ENCODE peak calls at places on chromosomes 4 and X, in five cellular contexts. X is transverse colon, D is lower lobe of right lung, V is fibroblast of lung, G is ovary. N is an unnamed sample.

GRCh38 chrX:139156356-139156755 is 374.2 kb upstream of the F9 start:
- DNase-seq in X (no peak), G (no peak), D (no peak), V (no peak), N (no peak)

GRCh38 chrX:110420771-110421498 is 62.3 kb downstream of the RTL9 start:
- DNase-seq in V (peak; percentile 21), X (no peak), D (no peak), G (no peak), N (no peak)

GRCh38 chrX:19410259-19410658 is 66.5 kb downstream of the PDHA1 start:
- DNase-seq in V (no peak), D (no peak), G (no peak), X (no peak), N (no peak)

GRCh38 chr4:73133784-73134183 is 64.3 kb upstream of the COX18 start:
- DNase-seq in X (no peak), G (no peak), V (no peak), D (no peak), N (no peak)

GRCh38 chr4:128861856-128862518 is 52.5 kb downstream of the JADE1 start:
- DNase-seq in X (no peak), G (no peak), V (no peak), D (peak; percentile 58), N (no peak)

GRCh38 chrX:136065044-136065671 is 79.9 kb downstream of the SLC9A6 start:
- DNase-seq in G (no peak), X (no peak), D (peak; percentile 50), V (peak; percentile 65), N (peak; percentile 3)

GRCh38 chr4:187174749-187175148 is 451.1 kb upstream of the FAT1 start:
- DNase-seq in V (no peak), X (peak; percentile 42), D (no peak), G (no peak), N (no peak)

GRCh38 chrX:119206203-119206602 is 29.9 kb upstream of the PGRMC1 start:
- DNase-seq in V (no peak), D (no peak), X (no peak), G (no peak), N (no peak)

GRCh38 chrX:47200385-47201150 is 6.9 kb downstream of the UBA1 start:
- DNase-seq in X (peak; percentile 55), D (no peak), G (no peak), V (peak; percentile 83), N (peak; percentile 77)

GRCh38 chr4:39591290-39591689 is 47.4 kb downstream of the SMIM14 start:
- DNase-seq in X (peak; percentile 35), D (no peak), G (no peak), V (no peak), N (no peak)

GRCh38 chrX:46582964-46583363 is 9.4 kb downstream of the CHST7 start:
- DNase-seq in G (no peak), X (no peak), D (no peak), V (peak; percentile 93), N (peak; percentile 36)

GRCh38 chrX:24838624-24839023 is 144.9 kb downstream of the POLA1 start:
- DNase-seq in G (no peak), V (peak; percentile 23), D (no peak), X (no peak), N (no peak)

DNA sequence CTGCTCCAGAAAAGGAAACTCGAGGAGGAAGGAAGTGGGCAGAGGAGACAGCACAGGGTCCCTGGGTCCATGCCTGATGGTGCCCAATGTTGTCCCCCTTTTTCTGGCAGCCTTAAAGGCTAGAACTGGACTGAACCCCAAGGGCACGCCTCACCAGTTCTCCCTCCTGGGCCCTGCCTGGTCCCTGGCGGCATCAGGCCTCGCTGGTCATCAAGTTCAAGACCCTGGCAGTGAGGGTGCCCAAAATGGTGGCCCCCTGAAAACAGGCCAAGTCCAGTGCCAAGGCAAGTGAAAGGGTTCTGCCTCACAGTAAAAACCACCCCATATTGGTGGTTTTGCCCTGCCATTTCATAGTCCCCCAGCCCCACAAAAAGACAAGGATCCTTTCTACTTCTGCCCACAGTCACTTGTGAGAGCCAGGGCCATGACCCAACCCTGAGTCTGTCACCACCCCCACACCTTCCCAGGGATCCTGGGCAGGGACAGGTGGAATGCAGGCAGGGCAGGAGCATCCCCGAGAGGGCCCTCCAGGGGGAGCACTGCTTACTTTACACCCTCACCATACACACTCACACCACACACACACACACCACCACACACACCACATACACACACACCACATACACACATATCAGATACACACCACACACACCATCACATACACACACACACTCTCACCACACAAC is 107.6 kb downstream of the DCTD start:
- DNase-seq in V (peak; percentile 14), X (no peak), G (no peak), D (no peak), N (peak; percentile 11)
- H3K4me3 ChIP-seq in V (no peak overlapping the region), X (no peak overlapping the region), G (no peak overlapping the region), D (no peak overlapping the region), N (no peak overlapping the region)

GRCh38 chrX:23465985-23466384 is 131.3 kb downstream of the PTCHD1 start:
- DNase-seq in D (no peak), G (no peak), X (no peak), V (no peak), N (no peak)
- H3K9me3 ChIP-seq in D (no peaks in the 10 kb centered on the region), G (no peaks in the 10 kb centered on the region), X (no peaks in the 10 kb centered on the region), V (no peaks in the 10 kb centered on the region), N (peaks cover 4% of the 10 kb centered on the region)

GRCh38 chr4:108237693-108238092 is 69.0 kb upstream of the LEF1 start:
- DNase-seq in X (no peak), G (no peak), V (no peak), D (no peak), N (no peak)
- H3K4me3 ChIP-seq in X (no peak overlapping the region), G (no peak overlapping the region), V (no peak overlapping the region), D (no peak overlapping the region), N (no peak overlapping the region)

DNA sequence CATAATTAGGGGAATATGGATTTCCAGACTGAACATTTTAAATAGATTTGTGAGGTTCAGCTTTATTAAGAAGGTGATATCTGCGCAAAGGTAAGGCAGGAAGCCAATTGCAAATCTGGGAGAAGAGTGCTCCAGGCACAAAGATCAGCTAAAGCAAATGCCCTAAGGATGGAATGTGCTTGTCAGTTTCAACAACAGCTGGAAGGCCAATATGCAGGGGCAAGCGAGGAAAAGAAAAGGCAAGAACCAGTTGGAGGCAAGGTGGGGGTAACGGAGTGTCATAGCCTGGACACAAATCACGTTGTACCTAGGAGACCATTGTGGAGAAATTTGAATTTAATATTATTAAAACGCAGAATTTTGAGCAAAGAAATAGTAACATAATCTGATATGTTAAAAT is 1710.3 kb upstream of the PCDH7 start:
- DNase-seq in G (no peak), V (no peak), X (no peak), D (no peak), N (no peak)
- H3K9me3 ChIP-seq in G (no peaks in the 10 kb centered on the region), V (no peaks in the 10 kb centered on the region), X (no peaks in the 10 kb centered on the region), D (peaks cover 4% of the 10 kb centered on the region), N (no peaks in the 10 kb centered on the region)

N was measured in MG63.